ENCODE peak calls at places on chromosomes 4 and X, in five cellular contexts. R is iris pigment epithelial cell; K is NCI-H1105; X is left lung; V is effector memory CD4-positive, alpha-beta T cell. O is an unnamed sample.

GRCh38 chr4:89196745-89197144 is 85.4 kb downstream of the TIGD2 start:
- DNase-seq in V (no peak), R (no peak), X (no peak), K (no peak), O (no peak)

GRCh38 chrX:55119712-55120111 is 30.9 kb downstream of the PAGE2 start:
- DNase-seq in X (no peak), V (no peak), K (no peak), R (peak; percentile 38), O (no peak)

GRCh38 chr4:101198741-101199339 is 148.5 kb downstream of the PPP3CA start:
- DNase-seq in X (no peak), R (no peak), V (no peak), K (peak; percentile 70), O (no peak)

GRCh38 chrX:117743469-117744251 is 372.9 kb downstream of the KLHL13 start:
- DNase-seq in X (no peak), K (peak; percentile 11), R (peak; percentile 20), V (no peak), O (no peak)

GRCh38 chrX:20545538-20545937 is 278.8 kb upstream of the RPS6KA3 start:
- DNase-seq in R (peak; percentile 17), V (no peak), X (no peak), K (no peak), O (no peak)

GRCh38 chr4:141410839-141411238 is 190.1 kb downstream of the ZNF330 start:
- DNase-seq in R (no peak), K (no peak), V (no peak), X (no peak), O (no peak)

GRCh38 chr4:168755643-168756482 is 254.2 kb downstream of the CBR4 start:
- DNase-seq in K (no peak), R (peak; percentile 58), X (no peak), V (no peak), O (no peak)

GRCh38 chr4:10157478-10158354 is 41.1 kb upstream of the WDR1 start:
- DNase-seq in K (peak; percentile 23), R (peak; percentile 81), X (no peak), V (peak; percentile 2), O (no peak)

GRCh38 chr4:182023469-182023868 is 219.7 kb upstream of the TENM3 start:
- DNase-seq in K (peak; percentile 37), X (no peak), V (no peak), R (no peak), O (no peak)

GRCh38 chr4:107666134-107666533 is 53.9 kb downstream of the PAPSS1 start:
- DNase-seq in V (no peak), X (no peak), K (no peak), R (peak; percentile 60), O (no peak)

GRCh38 chr4:8770518-8771257 is 101.0 kb downstream of the HMX1 start:
- DNase-seq in X (peak; percentile 49), K (no peak), R (no peak), V (no peak), O (no peak)

O was measured in CD8-positive, alpha-beta memory T cell.